ENCODE peak calls at places on chromosome 5, in four cellular contexts. N, Z, U and T are unnamed samples.

GRCh38 chr5:159444441-159445082 is 114.3 kb upstream of the IL12B start:
- DNase-seq in N (peak), Z (peak), U (peak), T (no peak)

GRCh38 chr5:110054240-110054639 is 364.5 kb downstream of the MAN2A1 start:
- DNase-seq in N (peak), Z (no peak), U (no peak), T (no peak)

GRCh38 chr5:91123291-91123690 is 259.8 kb downstream of the ARRDC3 start:
- DNase-seq in N (peak), Z (no peak), U (no peak), T (no peak)

GRCh38 chr5:126516133-126516532 is 78.9 kb downstream of the ALDH7A1 start:
- DNase-seq in N (peak), Z (peak), U (no peak), T (no peak)

GRCh38 chr5:154630410-154630809 is 124.8 kb upstream of the LARP1 start:
- DNase-seq in N (no peak), Z (peak), U (no peak), T (no peak)

GRCh38 chr5:17398439-17398838 is 99.6 kb upstream of the TAF11L2 start:
- DNase-seq in N (peak), Z (peak), U (no peak), T (peak)

GRCh38 chr5:178237431-178238312 is 5.1 kb upstream of the PHYKPL start:
- DNase-seq in N (no peak), Z (no peak), U (no peak), T (no peak)

GRCh38 chr5:1127991-1128785 is 16.3 kb upstream of the SLC12A7 start:
- DNase-seq in N (no peak), Z (no peak), U (no peak), T (no peak)

GRCh38 chr5:169626779-169627178 is 10.3 kb upstream of the DOCK2 start:
- DNase-seq in N (no peak), Z (peak), U (no peak), T (no peak)

GRCh38 chr5:83474986-83475385 is 3.4 kb downstream of the VCAN start:
- DNase-seq in N (peak), Z (no peak), U (peak), T (no peak)

GRCh38 chr5:141412853-141413539 is at the start of gene PCDHGA10:
- DNase-seq in N (peak), Z (peak), U (peak), T (peak)